ENCODE peak calls at places on chromosome 3, in four cellular contexts. Y is uterus, T is prostate gland, Z is suprapubic skin. L is an unnamed sample. For H3K9me3, the result is how much of the 10 kb centered on the place peaks cover.

GRCh38 chr3:23283625-23284024 is 80.5 kb downstream of the UBE2E2 start:
- DNase-seq in Y (no peak), T (no peak), Z (no peak), L (no peak)

GRCh38 chr3:15081960-15082664 is 16.8 kb downstream of the RBSN start:
- DNase-seq in Y (no peak), T (no peak), Z (no peak), L (no peak)

GRCh38 chr3:56593455-56594158 is 36.6 kb downstream of the CCDC66 start:
- DNase-seq in Y (no peak), T (no peak), Z (no peak), L (no peak)

GRCh38 chr3:196569003-196569516 is 600 bp downstream of the FBXO45 start:
- DNase-seq in Y (peak), T (peak), Z (peak), L (peak)

GRCh38 chr3:76040946-76041345 is 255.6 kb upstream of the ZNF717 start:
- DNase-seq in Y (no peak), T (no peak), Z (no peak), L (no peak)

GRCh38 chr3:107921083-107921482 is 169.7 kb downstream of the CD47 start:
- DNase-seq in Y (no peak), T (no peak), Z (no peak), L (no peak)

GRCh38 chr3:149352556-149352955 is 19.1 kb upstream of the TM4SF18 start:
- DNase-seq in Y (peak), T (peak), Z (peak), L (peak)

GRCh38 chr3:144119611-144120010 is 148.0 kb downstream of the DIPK2A start:
- DNase-seq in Y (no peak), T (no peak), Z (no peak), L (no peak)

GRCh38 chr3:99952306-99952705 is 134.6 kb downstream of the CMSS1 start:
- DNase-seq in Y (no peak), T (no peak), Z (no peak), L (no peak)

GRCh38 chr3:112755845-112756671 is 90.6 kb downstream of the CD200R1L start:
- DNase-seq in Y (no peak), T (no peak), Z (no peak), L (no peak)

GRCh38 chr3:134376786-134377431 is 2.7 kb upstream of the AMOTL2 start:
- DNase-seq in Y (no peak), T (no peak), Z (peak), L (no peak)

GRCh38 chr3:458614-459375 is 262.2 kb downstream of the CHL1 start:
- DNase-seq in Y (no peak), T (no peak), Z (no peak), L (no peak)

GRCh38 chr3:130711885-130712284 is 34.7 kb downstream of the PIK3R4 start:
- DNase-seq in Y (no peak), T (no peak), Z (no peak), L (no peak)

GRCh38 chr3:112775011-112775742 is 71.5 kb downstream of the CD200R1L start:
- DNase-seq in Y (peak), T (no peak), Z (no peak), L (no peak)

GRCh38 chr3:100254168-100254777 is 6.5 kb upstream of the TBC1D23 start:
- DNase-seq in Y (peak), T (peak), Z (no peak), L (peak)

GRCh38 chr3:107062787-107063186 is 314.5 kb upstream of the CCDC54 start:
- DNase-seq in Y (no peak), T (no peak), Z (no peak), L (no peak)

GRCh38 chr3:17302774-17303173 is 418.0 kb downstream of the PLCL2 start:
- DNase-seq in Y (peak), T (no peak), Z (no peak), L (no peak)

GRCh38 chr3:45923755-45924154 is 19.5 kb upstream of the CXCR6 start:
- DNase-seq in Y (no peak), T (no peak), Z (no peak), L (no peak)

GRCh38 chr3:150357923-150358322 is 50.2 kb upstream of the TSC22D2 start:
- DNase-seq in Y (no peak), T (no peak), Z (no peak), L (no peak)

GRCh38 chr3:127598841-127599570 is 795 bp downstream of the MCM2 start:
- DNase-seq in Y (no peak), T (no peak), Z (no peak), L (no peak)

GRCh38 chr3:15882577-15882976 is 84.8 kb upstream of the ANKRD28 start:
- DNase-seq in Y (no peak), T (no peak), Z (no peak), L (no peak)

GRCh38 chr3:194054941-194055340 is 81.0 kb upstream of the HES1 start:
- DNase-seq in Y (no peak), T (no peak), Z (no peak), L (no peak)

GRCh38 chr3:161266731-161267150 is 45.6 kb downstream of the NMD3 start:
- DNase-seq in Y (no peak), T (no peak), Z (no peak), L (no peak)

GRCh38 chr3:14222457-14222856 is 43.8 kb downstream of the LSM3 start:
- DNase-seq in Y (no peak), T (no peak), Z (no peak), L (no peak)

GRCh38 chr3:25235471-25235870 is 192.6 kb upstream of the RARB start:
- DNase-seq in Y (no peak), T (no peak), Z (no peak), L (no peak)

GRCh38 chr3:48247401-48247807 is 6.5 kb downstream of the ZNF589 start:
- DNase-seq in Y (no peak), T (no peak), Z (no peak), L (no peak)

GRCh38 chr3:197298858-197299854 is 744 bp upstream of the DLG1 start:
- DNase-seq in Y (peak), T (peak), Z (peak), L (peak)

GRCh38 chr3:116064646-116065045 is 380.6 kb downstream of the LSAMP start:
- DNase-seq in Y (no peak), T (no peak), Z (no peak), L (no peak)

GRCh38 chr3:177410734-177411133 is 213.5 kb upstream of the TBL1XR1 start:
- DNase-seq in Y (no peak), T (peak), Z (no peak), L (peak)

GRCh38 chr3:30597131-30597768 is 9.2 kb upstream of the TGFBR2 start:
- DNase-seq in Y (peak), T (peak), Z (no peak), L (no peak)

GRCh38 chr3:160707187-160707789 is 30.3 kb downstream of the ARL14 start:
- DNase-seq in Y (peak), T (peak), Z (no peak), L (no peak)

GRCh38 chr3:102733811-102734574 is 299.2 kb downstream of the ZPLD1 start:
- DNase-seq in Y (no peak), T (no peak), Z (no peak), L (no peak)

GRCh38 chr3:65894679-65895078 is 144.0 kb downstream of the MAGI1 start:
- DNase-seq in Y (no peak), T (no peak), Z (no peak), L (no peak)

GRCh38 chr3:139291276-139292051 is 52.4 kb upstream of the MRPS22 start:
- DNase-seq in Y (no peak), T (no peak), Z (no peak), L (no peak)

GRCh38 chr3:156489462-156489911 is 65.4 kb downstream of the SSR3 start:
- DNase-seq in Y (no peak), T (no peak), Z (no peak), L (no peak)

GRCh38 chr3:189756651-189757078 is 125.5 kb downstream of the TP63 start:
- DNase-seq in Y (no peak), T (no peak), Z (no peak), L (no peak)

GRCh38 chr3:66195347-66195783 is 25.4 kb upstream of the SLC25A26 start:
- DNase-seq in Y (no peak), T (no peak), Z (no peak), L (peak)

GRCh38 chr3:135491478-135491877 is 474.1 kb upstream of the PPP2R3A start:
- DNase-seq in Y (no peak), T (no peak), Z (no peak), L (no peak)

GRCh38 chr3:196422976-196423781 is 9.0 kb downstream of the UBXN7 start:
- DNase-seq in Y (peak), T (peak), Z (peak), L (peak)

DNA sequence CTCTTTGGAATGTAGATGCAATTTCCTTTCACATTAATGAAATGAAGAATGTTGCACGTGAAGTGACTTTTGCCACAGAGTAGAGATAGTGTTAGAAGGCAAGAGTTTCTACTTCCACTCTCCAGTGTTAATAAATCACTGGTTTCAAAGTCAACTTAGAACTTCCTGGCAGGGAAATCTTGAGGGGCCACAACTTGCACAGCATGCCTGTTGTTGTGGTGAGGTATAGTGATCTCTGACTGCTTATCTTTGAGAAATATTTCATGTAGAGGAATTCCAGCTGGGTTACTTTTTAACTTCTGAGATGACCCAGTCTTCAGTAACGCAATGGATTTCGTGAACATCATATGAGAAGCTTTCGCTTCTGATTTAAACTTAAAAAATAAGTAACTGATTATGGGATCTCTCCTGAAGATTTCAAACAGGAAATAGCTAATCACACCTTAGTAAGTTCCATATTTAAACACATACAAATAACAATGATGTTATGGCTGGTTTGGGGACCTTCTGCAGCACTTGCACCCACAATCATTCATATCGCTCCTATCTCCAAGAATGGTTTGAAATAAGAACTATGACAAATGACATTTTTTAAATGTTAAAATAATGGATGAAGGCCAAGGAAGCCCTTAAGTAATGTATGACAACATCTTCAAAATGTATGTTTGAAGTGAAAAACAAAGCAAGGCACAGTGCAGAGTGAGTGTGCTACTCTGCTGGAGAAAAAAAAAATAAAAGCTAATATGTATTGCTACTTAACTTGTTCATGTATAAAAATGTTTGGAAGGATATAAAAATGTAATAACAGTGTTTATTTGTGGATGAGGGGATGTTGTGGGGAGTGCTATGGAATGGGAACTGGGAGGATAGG is 726.5 kb upstream of the NECTIN3 start:
- DNase-seq in Y (no peak), T (no peak), Z (no peak), L (no peak)
- H3K4me3 ChIP-seq in Y (no peak), T (no peak), Z (no peak), L (no peak)

DNA sequence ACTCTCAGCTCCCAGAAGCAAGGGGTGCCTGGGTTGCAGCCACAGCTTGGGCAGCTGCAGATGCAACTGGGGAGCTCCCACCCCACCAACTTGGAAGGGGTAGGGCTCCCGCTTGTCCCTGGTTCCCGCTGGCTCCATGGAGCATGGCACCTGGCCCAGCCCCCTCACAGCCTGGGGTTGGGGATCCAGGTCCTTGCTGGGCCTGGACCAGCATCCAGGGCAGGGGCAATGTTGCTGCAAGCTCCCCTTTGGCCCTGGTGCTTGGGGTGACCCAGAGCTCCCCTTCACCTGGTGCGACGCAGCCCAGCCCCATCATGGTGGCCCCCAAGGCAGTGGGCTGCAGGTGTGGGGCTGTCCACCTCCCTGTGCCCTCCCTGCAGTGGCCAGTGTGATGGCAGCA is 99.6 kb upstream of the FRMD4B start:
- DNase-seq in Y (no peak), T (no peak), Z (no peak), L (no peak)
- H3K9me3 ChIP-seq in Y (under half), T (under half), Z (under half), L (under half)

GRCh38 chr3:50611464-50612233 is at the start of gene CISH:
- DNase-seq in Y (peak), T (peak), Z (peak), L (peak)
- TF ChIP-seq POLR2A in Y (peak), T (peak), Z (no peak), L (no peak)

GRCh38 chr3:170585937-170586310 is at the start of gene SLC7A14:
- DNase-seq in Y (no peak), T (no peak), Z (no peak), L (no peak)
- H3K4me3 ChIP-seq in Y (no peak), T (peak), Z (peak), L (peak)

DNA sequence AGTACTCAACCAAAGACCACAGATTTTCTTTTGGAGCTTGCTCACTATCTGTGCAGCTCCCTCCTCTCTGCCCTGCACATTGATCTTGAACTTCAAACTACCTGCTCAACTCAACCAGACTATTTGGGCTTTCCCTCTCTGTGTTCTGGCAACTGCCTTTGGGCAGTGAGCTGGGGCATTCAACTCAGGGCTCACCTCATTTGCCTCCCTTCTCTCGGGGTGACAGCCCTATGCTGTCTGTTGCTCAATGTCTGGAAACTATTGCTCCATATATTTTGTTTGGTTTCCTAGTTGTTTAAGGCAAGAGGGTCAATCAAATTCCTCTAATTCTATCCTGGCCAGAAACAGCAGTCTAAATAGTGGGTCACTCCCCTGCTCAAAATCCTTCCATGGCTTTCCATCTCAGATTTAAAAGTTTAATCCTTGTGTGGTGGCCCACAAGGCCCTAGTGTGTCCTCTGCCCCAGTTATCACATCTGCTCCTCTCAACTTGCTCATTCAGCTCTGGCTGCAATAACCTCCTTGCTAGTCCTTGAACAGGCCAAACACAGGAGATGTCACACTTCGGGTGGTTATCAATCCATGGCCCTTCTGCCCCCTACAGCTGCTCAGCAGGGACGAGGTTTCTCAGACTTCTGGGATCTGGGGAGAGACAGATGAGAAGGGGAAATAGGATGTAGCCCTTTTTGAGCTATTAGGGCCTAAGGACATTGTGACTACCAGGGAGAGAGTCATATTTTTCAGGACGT is 67.8 kb downstream of the SNRK start:
- DNase-seq in Y (no peak), T (no peak), Z (no peak), L (no peak)
- H3K9me3 ChIP-seq in Y (under half), T (under half), Z (under half), L (under half)